ENCODE peak calls at places on chromosome 14, in ten cellular contexts. One of them, this sample, is unnamed.

GRCh38 chr14:54048311-54048710 is 91.7 kb upstream of the BMP4 start:
- DNase-seq in psoas muscle: no peak
- DNase-seq in ACHN: no peak
- DNase-seq in NCI-H1105 treated with DMSO at 0.1 percent for 48 hours: no peak
- DNase-seq in activated B cell treated with CpG ODN at 0.5 μM for 24 hours: no peak
- DNase-seq in AG04450: no peak
- DNase-seq in naive thymus-derived CD4-positive, alpha-beta T cell: no peak
- DNase-seq in foreskin fibroblast: no peak
- DNase-seq in T follicular helper cell: no peak
- DNase-seq in stimulated activated CD8-positive, alpha-beta memory T cell treated with anti-CD3 and anti-CD28 coated beads, Interleukin-2, amount 100 ng/mL, for 1 hour: no peak
- DNase-seq in this sample: peak

GRCh38 chr14:74616507-74616906 is 4.5 kb upstream of the LTBP2 start:
- DNase-seq in psoas muscle: no peak
- DNase-seq in ACHN: peak
- DNase-seq in NCI-H1105 treated with DMSO at 0.1 percent for 48 hours: no peak
- DNase-seq in activated B cell treated with CpG ODN at 0.5 μM for 24 hours: no peak
- DNase-seq in AG04450: no peak
- DNase-seq in naive thymus-derived CD4-positive, alpha-beta T cell: no peak
- DNase-seq in foreskin fibroblast: peak
- DNase-seq in T follicular helper cell: no peak
- DNase-seq in stimulated activated CD8-positive, alpha-beta memory T cell treated with anti-CD3 and anti-CD28 coated beads, Interleukin-2, amount 100 ng/mL, for 1 hour: no peak
- DNase-seq in this sample: no peak

GRCh38 chr14:24231263-24232120 is 675 bp downstream of the NEDD8 start:
- DNase-seq in psoas muscle: no peak
- DNase-seq in ACHN: no peak
- DNase-seq in NCI-H1105 treated with DMSO at 0.1 percent for 48 hours: no peak
- DNase-seq in activated B cell treated with CpG ODN at 0.5 μM for 24 hours: no peak
- DNase-seq in AG04450: no peak
- DNase-seq in naive thymus-derived CD4-positive, alpha-beta T cell: no peak
- DNase-seq in foreskin fibroblast: no peak
- DNase-seq in T follicular helper cell: no peak
- DNase-seq in stimulated activated CD8-positive, alpha-beta memory T cell treated with anti-CD3 and anti-CD28 coated beads, Interleukin-2, amount 100 ng/mL, for 1 hour: no peak
- DNase-seq in this sample: no peak

GRCh38 chr14:64363265-64363840 is 24.8 kb upstream of the MTHFD1 start:
- DNase-seq in psoas muscle: no peak
- DNase-seq in ACHN: no peak
- DNase-seq in NCI-H1105 treated with DMSO at 0.1 percent for 48 hours: no peak
- DNase-seq in activated B cell treated with CpG ODN at 0.5 μM for 24 hours: no peak
- DNase-seq in AG04450: no peak
- DNase-seq in naive thymus-derived CD4-positive, alpha-beta T cell: no peak
- DNase-seq in foreskin fibroblast: peak
- DNase-seq in T follicular helper cell: no peak
- DNase-seq in stimulated activated CD8-positive, alpha-beta memory T cell treated with anti-CD3 and anti-CD28 coated beads, Interleukin-2, amount 100 ng/mL, for 1 hour: no peak
- DNase-seq in this sample: no peak

GRCh38 chr14:48955857-48956256 is 630.3 kb downstream of the RPS29 start:
- DNase-seq in psoas muscle: no peak
- DNase-seq in ACHN: no peak
- DNase-seq in NCI-H1105 treated with DMSO at 0.1 percent for 48 hours: no peak
- DNase-seq in activated B cell treated with CpG ODN at 0.5 μM for 24 hours: no peak
- DNase-seq in AG04450: no peak
- DNase-seq in naive thymus-derived CD4-positive, alpha-beta T cell: no peak
- DNase-seq in foreskin fibroblast: no peak
- DNase-seq in T follicular helper cell: no peak
- DNase-seq in stimulated activated CD8-positive, alpha-beta memory T cell treated with anti-CD3 and anti-CD28 coated beads, Interleukin-2, amount 100 ng/mL, for 1 hour: no peak
- DNase-seq in this sample: no peak

GRCh38 chr14:102775855-102776760 is 1.1 kb upstream of the TRAF3 start:
- DNase-seq in psoas muscle: peak
- DNase-seq in ACHN: no peak
- DNase-seq in NCI-H1105 treated with DMSO at 0.1 percent for 48 hours: no peak
- DNase-seq in activated B cell treated with CpG ODN at 0.5 μM for 24 hours: peak
- DNase-seq in AG04450: no peak
- DNase-seq in naive thymus-derived CD4-positive, alpha-beta T cell: no peak
- DNase-seq in foreskin fibroblast: peak
- DNase-seq in T follicular helper cell: no peak
- DNase-seq in stimulated activated CD8-positive, alpha-beta memory T cell treated with anti-CD3 and anti-CD28 coated beads, Interleukin-2, amount 100 ng/mL, for 1 hour: no peak
- DNase-seq in this sample: no peak

GRCh38 chr14:90675399-90675798 is 140.8 kb downstream of the TTC7B start:
- DNase-seq in psoas muscle: peak
- DNase-seq in ACHN: peak
- DNase-seq in NCI-H1105 treated with DMSO at 0.1 percent for 48 hours: no peak
- DNase-seq in activated B cell treated with CpG ODN at 0.5 μM for 24 hours: no peak
- DNase-seq in AG04450: no peak
- DNase-seq in naive thymus-derived CD4-positive, alpha-beta T cell: no peak
- DNase-seq in foreskin fibroblast: peak
- DNase-seq in T follicular helper cell: no peak
- DNase-seq in stimulated activated CD8-positive, alpha-beta memory T cell treated with anti-CD3 and anti-CD28 coated beads, Interleukin-2, amount 100 ng/mL, for 1 hour: no peak
- DNase-seq in this sample: no peak

GRCh38 chr14:85564841-85565527 is 35.0 kb downstream of the FLRT2 start:
- DNase-seq in psoas muscle: no peak
- DNase-seq in ACHN: no peak
- DNase-seq in NCI-H1105 treated with DMSO at 0.1 percent for 48 hours: no peak
- DNase-seq in activated B cell treated with CpG ODN at 0.5 μM for 24 hours: no peak
- DNase-seq in AG04450: no peak
- DNase-seq in naive thymus-derived CD4-positive, alpha-beta T cell: no peak
- DNase-seq in foreskin fibroblast: no peak
- DNase-seq in T follicular helper cell: no peak
- DNase-seq in stimulated activated CD8-positive, alpha-beta memory T cell treated with anti-CD3 and anti-CD28 coated beads, Interleukin-2, amount 100 ng/mL, for 1 hour: no peak
- DNase-seq in this sample: no peak

GRCh38 chr14:75714993-75715392 is 53.9 kb downstream of the TTLL5 start:
- DNase-seq in psoas muscle: no peak
- DNase-seq in ACHN: no peak
- DNase-seq in NCI-H1105 treated with DMSO at 0.1 percent for 48 hours: no peak
- DNase-seq in activated B cell treated with CpG ODN at 0.5 μM for 24 hours: no peak
- DNase-seq in AG04450: no peak
- DNase-seq in naive thymus-derived CD4-positive, alpha-beta T cell: no peak
- DNase-seq in foreskin fibroblast: no peak
- DNase-seq in T follicular helper cell: no peak
- DNase-seq in stimulated activated CD8-positive, alpha-beta memory T cell treated with anti-CD3 and anti-CD28 coated beads, Interleukin-2, amount 100 ng/mL, for 1 hour: no peak
- DNase-seq in this sample: no peak

GRCh38 chr14:101623077-101623372 is 61.7 kb downstream of the DIO3 start:
- DNase-seq in psoas muscle: no peak
- DNase-seq in ACHN: no peak
- DNase-seq in NCI-H1105 treated with DMSO at 0.1 percent for 48 hours: no peak
- DNase-seq in activated B cell treated with CpG ODN at 0.5 μM for 24 hours: no peak
- DNase-seq in AG04450: no peak
- DNase-seq in naive thymus-derived CD4-positive, alpha-beta T cell: no peak
- DNase-seq in foreskin fibroblast: no peak
- DNase-seq in T follicular helper cell: no peak
- DNase-seq in stimulated activated CD8-positive, alpha-beta memory T cell treated with anti-CD3 and anti-CD28 coated beads, Interleukin-2, amount 100 ng/mL, for 1 hour: no peak
- DNase-seq in this sample: no peak

GRCh38 chr14:54537651-54538050 is 27.9 kb downstream of the CGRRF1 start:
- DNase-seq in psoas muscle: no peak
- DNase-seq in ACHN: no peak
- DNase-seq in NCI-H1105 treated with DMSO at 0.1 percent for 48 hours: no peak
- DNase-seq in activated B cell treated with CpG ODN at 0.5 μM for 24 hours: no peak
- DNase-seq in AG04450: no peak
- DNase-seq in naive thymus-derived CD4-positive, alpha-beta T cell: no peak
- DNase-seq in foreskin fibroblast: no peak
- DNase-seq in T follicular helper cell: no peak
- DNase-seq in stimulated activated CD8-positive, alpha-beta memory T cell treated with anti-CD3 and anti-CD28 coated beads, Interleukin-2, amount 100 ng/mL, for 1 hour: no peak
- DNase-seq in this sample: no peak

GRCh38 chr14:105224845-105225585 is 23.3 kb upstream of the BTBD6 start:
- DNase-seq in psoas muscle: peak
- DNase-seq in ACHN: no peak
- DNase-seq in NCI-H1105 treated with DMSO at 0.1 percent for 48 hours: no peak
- DNase-seq in activated B cell treated with CpG ODN at 0.5 μM for 24 hours: no peak
- DNase-seq in AG04450: no peak
- DNase-seq in naive thymus-derived CD4-positive, alpha-beta T cell: no peak
- DNase-seq in foreskin fibroblast: no peak
- DNase-seq in T follicular helper cell: no peak
- DNase-seq in stimulated activated CD8-positive, alpha-beta memory T cell treated with anti-CD3 and anti-CD28 coated beads, Interleukin-2, amount 100 ng/mL, for 1 hour: no peak
- DNase-seq in this sample: no peak

GRCh38 chr14:88142990-88143389 is 138.1 kb downstream of the GPR65 start:
- DNase-seq in psoas muscle: no peak
- DNase-seq in ACHN: no peak
- DNase-seq in NCI-H1105 treated with DMSO at 0.1 percent for 48 hours: no peak
- DNase-seq in activated B cell treated with CpG ODN at 0.5 μM for 24 hours: no peak
- DNase-seq in AG04450: no peak
- DNase-seq in naive thymus-derived CD4-positive, alpha-beta T cell: no peak
- DNase-seq in foreskin fibroblast: no peak
- DNase-seq in T follicular helper cell: no peak
- DNase-seq in stimulated activated CD8-positive, alpha-beta memory T cell treated with anti-CD3 and anti-CD28 coated beads, Interleukin-2, amount 100 ng/mL, for 1 hour: no peak
- DNase-seq in this sample: no peak

GRCh38 chr14:93331375-93332031 is 1.3 kb downstream of the BTBD7 start:
- DNase-seq in psoas muscle: peak
- DNase-seq in ACHN: peak
- DNase-seq in NCI-H1105 treated with DMSO at 0.1 percent for 48 hours: no peak
- DNase-seq in activated B cell treated with CpG ODN at 0.5 μM for 24 hours: no peak
- DNase-seq in AG04450: no peak
- DNase-seq in naive thymus-derived CD4-positive, alpha-beta T cell: no peak
- DNase-seq in foreskin fibroblast: no peak
- DNase-seq in T follicular helper cell: no peak
- DNase-seq in stimulated activated CD8-positive, alpha-beta memory T cell treated with anti-CD3 and anti-CD28 coated beads, Interleukin-2, amount 100 ng/mL, for 1 hour: no peak
- DNase-seq in this sample: no peak

GRCh38 chr14:100651999-100652508 is 64.8 kb upstream of the BEGAIN start:
- DNase-seq in psoas muscle: peak
- DNase-seq in ACHN: no peak
- DNase-seq in NCI-H1105 treated with DMSO at 0.1 percent for 48 hours: no peak
- DNase-seq in activated B cell treated with CpG ODN at 0.5 μM for 24 hours: no peak
- DNase-seq in AG04450: peak
- DNase-seq in naive thymus-derived CD4-positive, alpha-beta T cell: no peak
- DNase-seq in foreskin fibroblast: peak
- DNase-seq in T follicular helper cell: no peak
- DNase-seq in stimulated activated CD8-positive, alpha-beta memory T cell treated with anti-CD3 and anti-CD28 coated beads, Interleukin-2, amount 100 ng/mL, for 1 hour: no peak
- DNase-seq in this sample: no peak

GRCh38 chr14:103694572-103695026 is 20.7 kb downstream of the XRCC3 start:
- DNase-seq in psoas muscle: no peak
- DNase-seq in ACHN: no peak
- DNase-seq in NCI-H1105 treated with DMSO at 0.1 percent for 48 hours: no peak
- DNase-seq in activated B cell treated with CpG ODN at 0.5 μM for 24 hours: no peak
- DNase-seq in AG04450: no peak
- DNase-seq in naive thymus-derived CD4-positive, alpha-beta T cell: no peak
- DNase-seq in foreskin fibroblast: no peak
- DNase-seq in T follicular helper cell: no peak
- DNase-seq in stimulated activated CD8-positive, alpha-beta memory T cell treated with anti-CD3 and anti-CD28 coated beads, Interleukin-2, amount 100 ng/mL, for 1 hour: no peak
- DNase-seq in this sample: no peak

GRCh38 chr14:34060747-34061050 is 109.8 kb upstream of the EGLN3 start:
- DNase-seq in psoas muscle: no peak
- DNase-seq in ACHN: no peak
- DNase-seq in NCI-H1105 treated with DMSO at 0.1 percent for 48 hours: no peak
- DNase-seq in activated B cell treated with CpG ODN at 0.5 μM for 24 hours: no peak
- DNase-seq in AG04450: no peak
- DNase-seq in naive thymus-derived CD4-positive, alpha-beta T cell: no peak
- DNase-seq in foreskin fibroblast: no peak
- DNase-seq in T follicular helper cell: no peak
- DNase-seq in stimulated activated CD8-positive, alpha-beta memory T cell treated with anti-CD3 and anti-CD28 coated beads, Interleukin-2, amount 100 ng/mL, for 1 hour: no peak
- DNase-seq in this sample: no peak

GRCh38 chr14:61109288-61109687 is 128.2 kb downstream of the SLC38A6 start:
- DNase-seq in psoas muscle: no peak
- DNase-seq in ACHN: no peak
- DNase-seq in NCI-H1105 treated with DMSO at 0.1 percent for 48 hours: no peak
- DNase-seq in activated B cell treated with CpG ODN at 0.5 μM for 24 hours: no peak
- DNase-seq in AG04450: no peak
- DNase-seq in naive thymus-derived CD4-positive, alpha-beta T cell: no peak
- DNase-seq in foreskin fibroblast: peak
- DNase-seq in T follicular helper cell: no peak
- DNase-seq in stimulated activated CD8-positive, alpha-beta memory T cell treated with anti-CD3 and anti-CD28 coated beads, Interleukin-2, amount 100 ng/mL, for 1 hour: no peak
- DNase-seq in this sample: no peak

GRCh38 chr14:81164167-81164774 is 56.5 kb downstream of the GTF2A1 start:
- DNase-seq in psoas muscle: peak
- DNase-seq in ACHN: peak
- DNase-seq in NCI-H1105 treated with DMSO at 0.1 percent for 48 hours: peak
- DNase-seq in activated B cell treated with CpG ODN at 0.5 μM for 24 hours: no peak
- DNase-seq in AG04450: peak
- DNase-seq in naive thymus-derived CD4-positive, alpha-beta T cell: no peak
- DNase-seq in foreskin fibroblast: peak
- DNase-seq in T follicular helper cell: peak
- DNase-seq in stimulated activated CD8-positive, alpha-beta memory T cell treated with anti-CD3 and anti-CD28 coated beads, Interleukin-2, amount 100 ng/mL, for 1 hour: no peak
- DNase-seq in this sample: no peak